ENCODE peak calls at places on chromosomes 12 and 14, in six cellular contexts. T is posterior cingulate gyrus, M is ovary, R is DMS153, P is NCI-H2107, J is bronchial epithelial cell. A is an unnamed sample.

GRCh38 chr14:100417466-100417865 is 94.3 kb downstream of the SLC25A47 start:
- DNase-seq in J (peak; percentile 87), T (peak; percentile 93), M (peak; percentile 52), R (no peak), P (peak; percentile 88), A (no peak)

GRCh38 chr12:124087251-124088141 is 114.5 kb downstream of the ZNF664 start:
- DNase-seq in P (no peak), T (no peak), M (no peak), R (no peak), J (no peak), A (no peak)

GRCh38 chr12:114096461-114096860 is 130.3 kb upstream of the RBM19 start:
- DNase-seq in P (no peak), T (no peak), M (no peak), R (no peak), J (peak; percentile 4), A (no peak)

GRCh38 chr12:9760699-9761406 is at the start of gene CD69:
- DNase-seq in T (no peak), M (no peak), P (no peak), R (no peak), J (no peak), A (no peak)

GRCh38 chr12:95214466-95214865 is 2.8 kb downstream of the FGD6 start:
- DNase-seq in M (no peak), P (no peak), T (no peak), J (peak; percentile 83), R (no peak), A (no peak)

GRCh38 chr12:20625531-20625930 is 69.6 kb upstream of the SLCO1C1 start:
- DNase-seq in J (no peak), P (no peak), R (no peak), M (no peak), T (no peak), A (no peak)

GRCh38 chr12:82687020-82687951 is 580 bp downstream of the TMTC2 start:
- DNase-seq in J (peak; percentile 60), R (peak; percentile 57), T (peak; percentile 89), P (peak; percentile 52), M (peak; percentile 13), A (no peak)

GRCh38 chr12:75437564-75437963 is 43.0 kb upstream of the GLIPR1 start:
- DNase-seq in R (no peak), P (no peak), T (no peak), M (no peak), J (peak; percentile 52), A (no peak)

GRCh38 chr12:94717656-94718055 is 67.3 kb upstream of the TMCC3 start:
- DNase-seq in P (no peak), M (no peak), T (no peak), R (no peak), J (peak; percentile 73), A (no peak)

GRCh38 chr14:24816011-24816928 is 182.3 kb upstream of the GZMB start:
- DNase-seq in R (no peak), P (no peak), J (peak; percentile 50), T (no peak), M (no peak), A (no peak)

GRCh38 chr14:61988240-61988639 is 226.0 kb downstream of the SNAPC1 start:
- DNase-seq in R (no peak), P (no peak), M (no peak), T (no peak), J (no peak), A (no peak)

GRCh38 chr14:26286806-26287205 is 311.0 kb downstream of the NOVA1 start:
- DNase-seq in M (no peak), R (no peak), P (no peak), T (no peak), J (peak; percentile 53), A (no peak)

GRCh38 chr12:97995578-97995977 is 519.8 kb upstream of the TMPO start:
- DNase-seq in T (no peak), R (no peak), J (no peak), M (no peak), P (no peak), A (no peak)

GRCh38 chr12:113190761-113191160 is 5.2 kb downstream of the RITA1 start:
- DNase-seq in M (no peak), R (no peak), J (peak; percentile 13), T (no peak), P (no peak), A (no peak)

GRCh38 chr14:23310546-23310945 is 3.9 kb downstream of the BCL2L2 start:
- DNase-seq in M (no peak), P (no peak), T (no peak), J (no peak), R (no peak), A (no peak)

GRCh38 chr12:114694436-114695304 is 10.7 kb upstream of the TBX3 start:
- DNase-seq in R (no peak), M (no peak), T (peak; percentile 20), J (peak; percentile 24), P (no peak), A (no peak)

GRCh38 chr12:54370218-54370730 is 6.0 kb upstream of the GPR84 start:
- DNase-seq in P (no peak), R (no peak), J (peak; percentile 54), T (peak; percentile 96), M (peak; percentile 79), A (no peak)

GRCh38 chr14:61438860-61439765 is 117.7 kb downstream of the PRKCH start:
- DNase-seq in T (no peak), P (no peak), M (no peak), J (peak; percentile 93), R (no peak), A (no peak)

GRCh38 chr12:56462565-56462964 is 5.8 kb upstream of the SPRYD4 start:
- DNase-seq in M (no peak), T (no peak), P (no peak), J (no peak), R (no peak), A (no peak)

GRCh38 chr12:18296201-18296908 is 35.0 kb downstream of the PIK3C2G start:
- DNase-seq in P (no peak), M (no peak), J (no peak), R (no peak), T (no peak), A (no peak)

GRCh38 chr14:34043627-34044372 is 92.9 kb upstream of the EGLN3 start:
- DNase-seq in P (no peak), M (no peak), T (no peak), J (peak; percentile 90), R (peak; percentile 75), A (no peak)

A was measured in NCI-H2081 treated with DMSO at 0.1 percent for 48 hours.